ENCODE peak calls at places on chromosomes 3 and 15, in six cellular contexts. Z is fibroblast of the aortic adventitia, G is upper lobe of right lung, E is endothelial cell, T is prostate gland, Y is fibroblast of villous mesenchyme. L is an unnamed sample.

GRCh38 chr3:55453871-55454496 is 33.1 kb downstream of the WNT5A start:
- DNase-seq in Y (no peak), T (no peak), G (no peak), E (no peak), Z (peak), L (no peak)

GRCh38 chr3:39154323-39155021 is 1.1 kb upstream of the CSRNP1 start:
- DNase-seq in Y (no peak), T (no peak), G (no peak), Z (no peak), E (peak), L (no peak)

GRCh38 chr15:64985382-64986033 is 4.2 kb downstream of the SPG21 start:
- DNase-seq in G (no peak), Y (peak), T (no peak), Z (peak), E (no peak), L (peak)

GRCh38 chr3:152474585-152474984 is 205.9 kb downstream of the MBNL1 start:
- DNase-seq in G (no peak), Y (peak), E (peak), T (no peak), Z (peak), L (peak)

GRCh38 chr3:52290596-52291507 is 3.2 kb downstream of the GLYCTK start:
- DNase-seq in Y (no peak), E (no peak), Z (no peak), G (peak), T (no peak), L (no peak)

GRCh38 chr15:88621789-88622604 is 857 bp downstream of the AEN start:
- DNase-seq in G (no peak), Z (peak), T (no peak), E (no peak), Y (peak), L (no peak)

GRCh38 chr3:129549006-129549800 is 6.2 kb downstream of the H1-8 start:
- DNase-seq in Z (no peak), E (no peak), Y (no peak), G (no peak), T (no peak), L (no peak)

GRCh38 chr15:74402873-74403589 is 30.7 kb downstream of the SEMA7A start:
- DNase-seq in Y (no peak), T (no peak), G (no peak), E (no peak), Z (no peak), L (no peak)

GRCh38 chr3:32420138-32420981 is 28.7 kb downstream of the CMTM7 start:
- DNase-seq in Z (peak), Y (no peak), T (peak), G (no peak), E (no peak), L (peak)

GRCh38 chr3:47406762-47407149 is 25.9 kb downstream of the PTPN23 start:
- DNase-seq in G (no peak), T (no peak), E (no peak), Y (no peak), Z (no peak), L (no peak)

GRCh38 chr3:42850263-42850662 is 25.4 kb downstream of the CYP8B1 start:
- DNase-seq in T (no peak), Y (no peak), G (no peak), Z (no peak), E (no peak), L (no peak)

GRCh38 chr15:31102374-31103342 is 1.1 kb upstream of the TRPM1 start:
- DNase-seq in T (no peak), G (no peak), E (no peak), Z (no peak), Y (no peak), L (no peak)

GRCh38 chr3:21750831-21751391 is at the start of gene ZNF385D:
- DNase-seq in Z (peak), E (peak), T (peak), Y (peak), G (peak), L (no peak)

GRCh38 chr15:81725590-81725989 is 320.2 kb downstream of the MEX3B start:
- DNase-seq in T (no peak), G (no peak), Z (no peak), E (no peak), Y (no peak), L (no peak)

GRCh38 chr15:61196711-61197110 is 32.4 kb downstream of the RORA start:
- DNase-seq in E (no peak), T (no peak), G (no peak), Z (no peak), Y (no peak), L (no peak)

GRCh38 chr15:40695469-40695910 is 516 bp downstream of the RAD51 start:
- DNase-seq in Z (peak), T (no peak), E (peak), G (no peak), Y (peak), L (peak)

GRCh38 chr3:52892625-52893311 is 4.6 kb downstream of the STIMATE start:
- DNase-seq in Z (peak), E (no peak), Y (peak), T (no peak), G (no peak), L (no peak)

GRCh38 chr3:173826901-173827609 is 429.5 kb downstream of the NLGN1 start:
- DNase-seq in T (no peak), E (no peak), Z (peak), Y (no peak), G (no peak), L (no peak)

GRCh38 chr3:128372707-128373533 is 93.8 kb downstream of the DNAJB8 start:
- DNase-seq in Z (no peak), T (no peak), G (no peak), Y (no peak), E (no peak), L (no peak)

GRCh38 chr3:54831091-54831490 is 96.8 kb downstream of the LRTM1 start:
- DNase-seq in G (no peak), E (no peak), T (no peak), Z (no peak), Y (no peak), L (no peak)

GRCh38 chr3:113685956-113686721 is 10.3 kb downstream of the USF3 start:
- DNase-seq in G (no peak), T (no peak), Z (peak), Y (peak), E (no peak), L (no peak)

GRCh38 chr3:24185738-24186384 is 240.8 kb downstream of the NR1D2 start:
- DNase-seq in Y (peak), E (peak), G (no peak), Z (peak), T (peak), L (peak)

GRCh38 chr3:188208751-188209433 is 54.9 kb downstream of the LPP start:
- DNase-seq in Y (no peak), E (no peak), G (no peak), Z (peak), T (no peak), L (no peak)

GRCh38 chr3:128714887-128715496 is 11.0 kb upstream of the RAB7A start:
- DNase-seq in G (peak), E (no peak), T (no peak), Z (no peak), Y (no peak), L (no peak)

GRCh38 chr3:134901461-134901860 is 106.4 kb downstream of the EPHB1 start:
- DNase-seq in Z (no peak), T (no peak), E (no peak), Y (no peak), G (no peak), L (no peak)

GRCh38 chr15:74222705-74223104 is 13.4 kb upstream of the CCDC33 start:
- DNase-seq in T (no peak), Y (no peak), G (no peak), Z (no peak), E (no peak), L (no peak)

GRCh38 chr3:116148881-116149530 is 296.3 kb downstream of the LSAMP start:
- DNase-seq in G (no peak), T (no peak), E (no peak), Y (peak), Z (no peak), L (no peak)

GRCh38 chr3:173750095-173750494 is 352.6 kb downstream of the NLGN1 start:
- DNase-seq in Z (peak), T (no peak), Y (peak), G (no peak), E (no peak), L (no peak)

GRCh38 chr15:31032959-31033358 is 41.5 kb upstream of the MTMR10 start:
- DNase-seq in T (no peak), Z (peak), E (no peak), Y (peak), G (no peak), L (no peak)

GRCh38 chr3:50154840-50155490 is at the start of gene SEMA3F:
- DNase-seq in G (peak), Y (peak), E (peak), Z (peak), T (peak), L (peak)

GRCh38 chr3:50155491-50155878 is 361 bp downstream of the SEMA3F start:
- DNase-seq in T (no peak), Y (no peak), G (no peak), E (no peak), Z (no peak), L (no peak)

GRCh38 chr3:50155891-50156290 is 767 bp downstream of the SEMA3F start:
- DNase-seq in T (no peak), Z (no peak), Y (no peak), G (no peak), E (no peak), L (no peak)

GRCh38 chr3:50153782-50154475 is 1.2 kb upstream of the SEMA3F start:
- DNase-seq in G (no peak), Y (no peak), T (no peak), E (no peak), Z (no peak), L (no peak)

DNA sequence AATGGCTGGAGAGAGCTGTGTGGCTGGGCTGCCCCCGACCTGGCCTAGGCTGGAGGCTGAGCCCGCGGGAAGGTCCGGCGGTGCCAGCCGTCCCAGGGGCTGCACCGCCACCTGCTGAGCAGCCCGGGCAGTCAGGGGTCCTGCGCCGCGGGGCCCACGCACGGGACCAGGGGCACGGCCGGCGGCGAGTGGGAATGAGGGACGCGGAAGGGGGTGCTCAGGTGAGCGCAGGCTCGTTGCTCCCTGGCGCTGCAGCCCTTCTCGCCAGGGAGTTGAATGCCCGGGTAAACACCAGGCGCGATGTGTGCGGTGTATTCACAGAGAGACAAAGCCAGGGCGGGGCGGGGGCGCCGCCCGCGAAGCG is 666 bp upstream of the SEMA3F start:
- DNase-seq in Z (no peak), Y (no peak), G (no peak), E (peak), T (no peak), L (peak)
- TF ChIP-seq CTCF in Z (peak), Y (peak), G (peak), E (no peak), T (no peak), L (peak)

DNA sequence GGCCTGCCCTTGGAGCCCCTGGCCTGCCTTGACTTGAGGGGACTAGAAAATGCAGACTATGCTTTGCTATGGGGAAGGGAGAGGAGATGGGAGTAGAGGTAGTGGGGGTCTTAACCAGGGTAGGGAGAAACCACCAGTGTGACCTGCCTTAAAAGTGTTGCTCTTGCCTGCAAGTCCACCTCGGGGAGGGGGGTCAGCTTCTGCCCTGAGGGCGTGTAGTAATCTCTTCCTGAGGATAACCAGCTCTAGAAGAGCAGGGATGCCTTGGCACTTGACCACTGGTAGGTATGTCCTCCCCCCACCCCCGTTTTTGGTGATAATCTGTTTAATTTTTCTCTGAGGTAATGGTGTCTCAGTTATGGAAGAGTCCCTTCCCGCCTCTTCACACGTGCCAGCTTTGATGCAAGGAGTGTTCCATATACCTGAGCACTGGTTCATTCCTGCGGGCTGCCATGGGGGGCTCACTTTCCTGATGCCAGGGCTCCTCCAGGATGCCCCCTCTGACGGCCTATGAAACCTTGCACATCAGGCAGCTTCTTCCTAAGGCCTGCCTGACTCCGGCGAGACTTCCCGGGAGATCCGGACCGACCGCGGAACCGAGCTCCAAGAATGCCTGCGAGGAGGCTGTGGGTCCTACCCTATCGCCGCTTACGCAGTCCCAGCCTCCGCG is 780 bp upstream of the P4HTM start:
- DNase-seq in Y (peak), G (no peak), T (no peak), Z (no peak), E (no peak), L (no peak)
- TF ChIP-seq CTCF in Y (no peak), G (no peak), T (no peak), Z (no peak), E (no peak), L (no peak)

DNA sequence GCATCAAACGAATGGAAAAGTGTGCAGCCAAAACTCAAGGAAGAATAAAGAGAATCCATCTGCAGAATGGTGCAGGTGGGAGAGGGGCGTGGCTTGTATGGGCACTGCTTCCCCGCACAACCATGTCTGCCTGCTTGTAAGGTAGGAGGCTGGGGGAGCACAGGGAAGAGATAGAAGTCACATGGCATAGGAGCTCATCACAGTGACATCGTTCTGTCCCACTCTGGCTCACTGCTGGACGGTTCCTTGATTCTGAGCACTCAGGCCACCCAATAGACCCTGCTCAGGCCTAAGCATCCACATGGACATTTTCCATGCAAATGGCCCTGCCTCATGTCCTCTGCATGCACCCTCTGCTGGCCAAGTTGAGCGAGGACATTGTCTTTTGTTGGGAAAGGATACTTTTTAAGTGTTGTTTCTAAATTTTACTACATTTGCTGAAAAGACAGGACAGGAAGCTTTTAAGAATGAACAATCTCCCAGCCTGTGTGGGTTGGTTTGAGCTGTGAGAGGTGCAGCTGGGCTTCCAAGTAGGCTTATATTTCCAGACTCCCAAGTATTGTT is 3.1 kb downstream of the MYLK start:
- DNase-seq in T (no peak), Z (peak), Y (peak), G (no peak), E (peak), L (peak)
- TF ChIP-seq CTCF in T (no peak), Z (peak), Y (peak), G (peak), E (peak), L (no peak)

GRCh38 chr3:40427045-40427669 is 30.0 kb upstream of the RPL14 start:
- DNase-seq in G (no peak), T (no peak), Y (no peak), E (no peak), Z (no peak), L (no peak)

GRCh38 chr3:40437893-40438292 is 19.2 kb upstream of the RPL14 start:
- DNase-seq in E (no peak), T (no peak), Y (no peak), G (no peak), Z (no peak), L (no peak)

DNA sequence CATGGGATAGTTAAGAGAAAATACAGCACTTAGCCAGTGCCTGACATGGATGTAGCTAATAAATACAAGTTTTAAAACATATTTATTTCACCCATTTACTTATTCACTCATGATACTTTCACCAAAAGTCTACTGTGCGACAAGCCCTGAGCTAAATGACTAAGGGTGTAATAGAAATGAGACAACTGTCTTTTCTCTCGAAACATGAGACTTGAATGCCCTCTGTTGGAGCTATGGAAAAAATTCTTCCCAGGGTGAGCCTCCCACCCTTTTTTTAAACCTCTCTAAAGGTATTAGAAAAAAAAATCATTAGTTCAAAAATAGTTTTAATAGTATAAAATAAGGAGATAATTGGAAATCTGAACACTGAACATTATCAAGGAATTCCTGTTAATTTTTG is 24.3 kb upstream of the RPL14 start:
- DNase-seq in Z (no peak), E (no peak), G (no peak), T (no peak), Y (no peak), L (no peak)
- TF ChIP-seq CTCF in Z (no peak), E (no peak), G (no peak), T (no peak), Y (no peak), L (no peak)

GRCh38 chr3:99213019-99213418 is 311.5 kb upstream of the DCBLD2 start:
- DNase-seq in T (no peak), Y (no peak), E (no peak), Z (no peak), G (no peak), L (no peak)

GRCh38 chr3:99211309-99211708 is 309.8 kb upstream of the DCBLD2 start:
- DNase-seq in E (no peak), Z (no peak), G (no peak), T (no peak), Y (no peak), L (no peak)
- TF ChIP-seq CTCF in E (no peak), Z (no peak), G (no peak), T (no peak), Y (no peak), L (no peak)

DNA sequence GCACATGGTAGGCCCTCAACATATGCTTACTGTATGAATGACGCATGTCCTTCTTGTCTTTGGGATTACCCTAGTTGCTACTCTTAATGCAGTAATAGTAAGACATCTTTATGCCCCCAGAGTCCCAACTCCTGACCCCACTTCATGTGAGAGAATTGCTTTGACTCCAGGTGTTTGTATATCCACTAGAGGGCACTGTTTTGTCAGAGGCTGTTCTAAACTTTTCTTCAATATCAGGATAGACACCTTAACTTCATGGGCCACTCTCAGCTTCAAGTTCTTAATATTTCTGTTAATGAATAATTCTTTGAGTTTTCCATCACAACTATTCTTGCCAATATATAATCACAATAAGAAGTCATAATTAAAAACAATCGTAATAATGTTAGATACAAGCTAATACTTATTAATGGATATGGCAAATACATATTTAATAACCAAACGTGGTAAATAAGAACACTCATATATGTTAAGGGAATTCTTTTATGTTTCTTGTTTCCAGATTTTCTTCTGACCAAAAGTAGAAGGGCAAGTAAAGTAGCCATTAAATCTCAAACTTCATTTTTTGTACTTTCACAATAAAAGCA is 337.2 kb upstream of the DNAJC19 start:
- DNase-seq in T (no peak), Z (peak), G (no peak), Y (no peak), E (peak), L (peak)
- TF ChIP-seq CTCF in T (peak), Z (peak), G (peak), Y (peak), E (peak), L (peak)

DNA sequence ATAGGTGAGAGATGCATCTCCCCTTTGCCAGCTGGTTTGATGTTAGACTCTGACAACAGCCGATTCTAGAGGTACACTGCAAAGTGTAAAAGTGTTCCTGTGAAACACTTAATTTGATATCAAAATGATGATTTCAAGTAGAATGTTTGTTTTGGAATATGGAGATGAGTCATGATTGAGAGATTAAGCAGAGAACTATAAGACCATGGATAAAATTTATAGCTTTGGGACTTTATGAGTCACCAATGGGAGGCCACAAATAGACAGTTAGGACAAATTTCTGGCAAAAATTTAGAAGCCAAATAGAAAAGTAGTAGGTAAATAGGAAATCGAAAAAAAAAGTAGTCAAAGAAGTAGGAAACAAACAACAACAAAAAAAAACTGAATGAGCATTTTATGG is 672.5 kb downstream of the NSUN3 start:
- DNase-seq in Y (peak), T (no peak), E (no peak), G (no peak), Z (no peak), L (no peak)
- TF ChIP-seq CTCF in Y (no peak), T (no peak), E (no peak), G (no peak), Z (no peak), L (no peak)

L was measured in Calu3.